ENCODE peak calls at places on chromosomes 13 and 19, in nine cellular contexts. One of them, this sample, is unnamed.

GRCh38 chr13:98496239-98496668 is 80.7 kb downstream of the STK24 start:
- DNase-seq in HFFc6: no peak
- DNase-seq in Caco-2: no peak
- DNase-seq in psoas muscle: peak; percentile 70
- DNase-seq in AG04449: no peak
- DNase-seq in PC-3: no peak
- DNase-seq in CD8-positive, alpha-beta T cell: no peak
- DNase-seq in cardiac fibroblast: no peak
- DNase-seq in breast epithelium: no peak
- DNase-seq in this sample: no peak

GRCh38 chr19:35112995-35113693 is 2.5 kb upstream of the FXYD3 start:
- DNase-seq in HFFc6: no peak
- DNase-seq in Caco-2: no peak
- DNase-seq in psoas muscle: no peak
- DNase-seq in AG04449: no peak
- DNase-seq in PC-3: no peak
- DNase-seq in CD8-positive, alpha-beta T cell: no peak
- DNase-seq in cardiac fibroblast: no peak
- DNase-seq in breast epithelium: no peak
- DNase-seq in this sample: no peak

GRCh38 chr19:46040952-46041500 is at the start of gene IGFL4:
- DNase-seq in HFFc6: peak; percentile 37
- DNase-seq in Caco-2: peak; percentile 48
- DNase-seq in psoas muscle: no peak
- DNase-seq in AG04449: no peak
- DNase-seq in PC-3: peak; percentile 42
- DNase-seq in CD8-positive, alpha-beta T cell: no peak
- DNase-seq in cardiac fibroblast: no peak
- DNase-seq in breast epithelium: no peak
- DNase-seq in this sample: no peak

GRCh38 chr19:18660051-18660910 is 23.2 kb upstream of the CRTC1 start:
- DNase-seq in HFFc6: peak; percentile 57
- DNase-seq in Caco-2: no peak
- DNase-seq in psoas muscle: peak; percentile 91
- DNase-seq in AG04449: no peak
- DNase-seq in PC-3: no peak
- DNase-seq in CD8-positive, alpha-beta T cell: no peak
- DNase-seq in cardiac fibroblast: peak; percentile 67
- DNase-seq in breast epithelium: no peak
- DNase-seq in this sample: no peak

GRCh38 chr19:18091217-18091608 is 4.5 kb upstream of the IL12RB1 start:
- DNase-seq in HFFc6: no peak
- DNase-seq in Caco-2: no peak
- DNase-seq in psoas muscle: peak; percentile 43
- DNase-seq in AG04449: no peak
- DNase-seq in PC-3: no peak
- DNase-seq in CD8-positive, alpha-beta T cell: peak; percentile 78
- DNase-seq in cardiac fibroblast: no peak
- DNase-seq in breast epithelium: no peak
- DNase-seq in this sample: peak; percentile 87

GRCh38 chr19:8355631-8356402 is 8.1 kb upstream of the ANGPTL4 start:
- DNase-seq in HFFc6: peak; percentile 97
- DNase-seq in Caco-2: no peak
- DNase-seq in psoas muscle: peak; percentile 53
- DNase-seq in AG04449: peak; percentile 75
- DNase-seq in PC-3: peak; percentile 97
- DNase-seq in CD8-positive, alpha-beta T cell: no peak
- DNase-seq in cardiac fibroblast: peak; percentile 97
- DNase-seq in breast epithelium: no peak
- DNase-seq in this sample: no peak

GRCh38 chr19:33752018-33752790 is 44.5 kb upstream of the KCTD15 start:
- DNase-seq in HFFc6: no peak
- DNase-seq in Caco-2: no peak
- DNase-seq in psoas muscle: no peak
- DNase-seq in AG04449: no peak
- DNase-seq in PC-3: no peak
- DNase-seq in CD8-positive, alpha-beta T cell: no peak
- DNase-seq in cardiac fibroblast: no peak
- DNase-seq in breast epithelium: no peak
- DNase-seq in this sample: no peak

GRCh38 chr19:36973844-36974195 is 57.7 kb downstream of the ZNF568 start:
- DNase-seq in HFFc6: no peak
- DNase-seq in Caco-2: no peak
- DNase-seq in psoas muscle: no peak
- DNase-seq in AG04449: no peak
- DNase-seq in PC-3: no peak
- DNase-seq in CD8-positive, alpha-beta T cell: no peak
- DNase-seq in cardiac fibroblast: no peak
- DNase-seq in breast epithelium: no peak
- DNase-seq in this sample: no peak

GRCh38 chr19:42498387-42498786 is 29.9 kb downstream of the CEACAM1 start:
- DNase-seq in HFFc6: no peak
- DNase-seq in Caco-2: no peak
- DNase-seq in psoas muscle: no peak
- DNase-seq in AG04449: no peak
- DNase-seq in PC-3: no peak
- DNase-seq in CD8-positive, alpha-beta T cell: no peak
- DNase-seq in cardiac fibroblast: no peak
- DNase-seq in breast epithelium: no peak
- DNase-seq in this sample: no peak

GRCh38 chr13:94550030-94550738 is 45.8 kb downstream of the TGDS start:
- DNase-seq in HFFc6: peak; percentile 17
- DNase-seq in Caco-2: no peak
- DNase-seq in psoas muscle: no peak
- DNase-seq in AG04449: no peak
- DNase-seq in PC-3: peak; percentile 35
- DNase-seq in CD8-positive, alpha-beta T cell: no peak
- DNase-seq in cardiac fibroblast: peak; percentile 50
- DNase-seq in breast epithelium: no peak
- DNase-seq in this sample: no peak

GRCh38 chr13:78603240-78603947 is at the start of gene POU4F1:
- DNase-seq in HFFc6: no peak
- DNase-seq in Caco-2: peak; percentile 91
- DNase-seq in psoas muscle: peak; percentile 59
- DNase-seq in AG04449: no peak
- DNase-seq in PC-3: no peak
- DNase-seq in CD8-positive, alpha-beta T cell: peak; percentile 45
- DNase-seq in cardiac fibroblast: no peak
- DNase-seq in breast epithelium: no peak
- DNase-seq in this sample: peak; percentile 85

GRCh38 chr19:51691122-51692064 is 1.7 kb upstream of the SPACA6 start:
- DNase-seq in HFFc6: peak; percentile 41
- DNase-seq in Caco-2: no peak
- DNase-seq in psoas muscle: no peak
- DNase-seq in AG04449: no peak
- DNase-seq in PC-3: no peak
- DNase-seq in CD8-positive, alpha-beta T cell: no peak
- DNase-seq in cardiac fibroblast: peak; percentile 80
- DNase-seq in breast epithelium: no peak
- DNase-seq in this sample: no peak

GRCh38 chr13:110841846-110842245 is 73.0 kb downstream of the ANKRD10 start:
- DNase-seq in HFFc6: peak; percentile 28
- DNase-seq in Caco-2: no peak
- DNase-seq in psoas muscle: no peak
- DNase-seq in AG04449: no peak
- DNase-seq in PC-3: peak; percentile 88
- DNase-seq in CD8-positive, alpha-beta T cell: no peak
- DNase-seq in cardiac fibroblast: no peak
- DNase-seq in breast epithelium: no peak
- DNase-seq in this sample: no peak

GRCh38 chr19:48182434-48182833 is 12.0 kb downstream of the ZSWIM9 start:
- DNase-seq in HFFc6: no peak
- DNase-seq in Caco-2: no peak
- DNase-seq in psoas muscle: no peak
- DNase-seq in AG04449: no peak
- DNase-seq in PC-3: no peak
- DNase-seq in CD8-positive, alpha-beta T cell: no peak
- DNase-seq in cardiac fibroblast: no peak
- DNase-seq in breast epithelium: no peak
- DNase-seq in this sample: no peak
- TF ChIP-seq CTCF in HFFc6: peak; percentile 49
- TF ChIP-seq CTCF in Caco-2: peak; percentile 16
- TF ChIP-seq CTCF in psoas muscle: no peak
- TF ChIP-seq CTCF in AG04449: no peak
- TF ChIP-seq CTCF in PC-3: no peak
- TF ChIP-seq CTCF in CD8-positive, alpha-beta T cell: no peak
- TF ChIP-seq CTCF in cardiac fibroblast: no peak
- TF ChIP-seq CTCF in breast epithelium: no peak
- TF ChIP-seq CTCF in this sample: no peak

GRCh38 chr19:12198136-12198535 is 35.2 kb downstream of the ZNF136 start:
- DNase-seq in HFFc6: no peak
- DNase-seq in Caco-2: no peak
- DNase-seq in psoas muscle: no peak
- DNase-seq in AG04449: no peak
- DNase-seq in PC-3: no peak
- DNase-seq in CD8-positive, alpha-beta T cell: no peak
- DNase-seq in cardiac fibroblast: no peak
- DNase-seq in breast epithelium: no peak
- DNase-seq in this sample: no peak
- TF ChIP-seq CTCF in HFFc6: no peak
- TF ChIP-seq CTCF in Caco-2: no peak
- TF ChIP-seq CTCF in psoas muscle: no peak
- TF ChIP-seq CTCF in AG04449: no peak
- TF ChIP-seq CTCF in PC-3: no peak
- TF ChIP-seq CTCF in CD8-positive, alpha-beta T cell: no peak
- TF ChIP-seq CTCF in cardiac fibroblast: no peak
- TF ChIP-seq CTCF in breast epithelium: no peak
- TF ChIP-seq CTCF in this sample: no peak

GRCh38 chr19:13847033-13847899 is 29.7 kb upstream of the NANOS3 start:
- DNase-seq in HFFc6: peak; percentile 88
- DNase-seq in Caco-2: peak; percentile 93
- DNase-seq in psoas muscle: peak; percentile 97
- DNase-seq in AG04449: no peak
- DNase-seq in PC-3: peak; percentile 94
- DNase-seq in CD8-positive, alpha-beta T cell: peak; percentile 96
- DNase-seq in cardiac fibroblast: peak; percentile 97
- DNase-seq in breast epithelium: peak; percentile 94
- DNase-seq in this sample: peak; percentile 85
- TF ChIP-seq CTCF in HFFc6: peak; percentile 69
- TF ChIP-seq CTCF in Caco-2: peak; percentile 21
- TF ChIP-seq CTCF in psoas muscle: peak; percentile 18
- TF ChIP-seq CTCF in AG04449: peak; percentile 20
- TF ChIP-seq CTCF in PC-3: peak; percentile 19
- TF ChIP-seq CTCF in CD8-positive, alpha-beta T cell: no peak
- TF ChIP-seq CTCF in cardiac fibroblast: no peak
- TF ChIP-seq CTCF in breast epithelium: peak; percentile 45
- TF ChIP-seq CTCF in this sample: no peak

GRCh38 chr19:13337181-13337580 is 169.1 kb downstream of the CACNA1A start:
- DNase-seq in HFFc6: no peak
- DNase-seq in Caco-2: no peak
- DNase-seq in psoas muscle: no peak
- DNase-seq in AG04449: no peak
- DNase-seq in PC-3: no peak
- DNase-seq in CD8-positive, alpha-beta T cell: no peak
- DNase-seq in cardiac fibroblast: no peak
- DNase-seq in breast epithelium: no peak
- DNase-seq in this sample: no peak

GRCh38 chr19:13339869-13340268 is 166.4 kb downstream of the CACNA1A start:
- DNase-seq in HFFc6: no peak
- DNase-seq in Caco-2: no peak
- DNase-seq in psoas muscle: no peak
- DNase-seq in AG04449: no peak
- DNase-seq in PC-3: no peak
- DNase-seq in CD8-positive, alpha-beta T cell: no peak
- DNase-seq in cardiac fibroblast: no peak
- DNase-seq in breast epithelium: no peak
- DNase-seq in this sample: no peak

GRCh38 chr19:13329766-13330165 is 176.5 kb downstream of the CACNA1A start:
- DNase-seq in HFFc6: no peak
- DNase-seq in Caco-2: no peak
- DNase-seq in psoas muscle: no peak
- DNase-seq in AG04449: no peak
- DNase-seq in PC-3: peak; percentile 55
- DNase-seq in CD8-positive, alpha-beta T cell: no peak
- DNase-seq in cardiac fibroblast: no peak
- DNase-seq in breast epithelium: no peak
- DNase-seq in this sample: no peak

GRCh38 chr19:13330285-13330684 is 176.0 kb downstream of the CACNA1A start:
- DNase-seq in HFFc6: no peak
- DNase-seq in Caco-2: no peak
- DNase-seq in psoas muscle: no peak
- DNase-seq in AG04449: no peak
- DNase-seq in PC-3: no peak
- DNase-seq in CD8-positive, alpha-beta T cell: no peak
- DNase-seq in cardiac fibroblast: no peak
- DNase-seq in breast epithelium: no peak
- DNase-seq in this sample: no peak

GRCh38 chr19:13334801-13335481 is 171.3 kb downstream of the CACNA1A start:
- DNase-seq in HFFc6: peak; percentile 3
- DNase-seq in Caco-2: no peak
- DNase-seq in psoas muscle: no peak
- DNase-seq in AG04449: no peak
- DNase-seq in PC-3: peak; percentile 13
- DNase-seq in CD8-positive, alpha-beta T cell: no peak
- DNase-seq in cardiac fibroblast: no peak
- DNase-seq in breast epithelium: no peak
- DNase-seq in this sample: no peak
- TF ChIP-seq CTCF in HFFc6: peak; percentile 28
- TF ChIP-seq CTCF in Caco-2: no peak
- TF ChIP-seq CTCF in psoas muscle: no peak
- TF ChIP-seq CTCF in AG04449: no peak
- TF ChIP-seq CTCF in PC-3: peak; percentile 20
- TF ChIP-seq CTCF in CD8-positive, alpha-beta T cell: no peak
- TF ChIP-seq CTCF in cardiac fibroblast: no peak
- TF ChIP-seq CTCF in breast epithelium: no peak
- TF ChIP-seq CTCF in this sample: no peak

DNA sequence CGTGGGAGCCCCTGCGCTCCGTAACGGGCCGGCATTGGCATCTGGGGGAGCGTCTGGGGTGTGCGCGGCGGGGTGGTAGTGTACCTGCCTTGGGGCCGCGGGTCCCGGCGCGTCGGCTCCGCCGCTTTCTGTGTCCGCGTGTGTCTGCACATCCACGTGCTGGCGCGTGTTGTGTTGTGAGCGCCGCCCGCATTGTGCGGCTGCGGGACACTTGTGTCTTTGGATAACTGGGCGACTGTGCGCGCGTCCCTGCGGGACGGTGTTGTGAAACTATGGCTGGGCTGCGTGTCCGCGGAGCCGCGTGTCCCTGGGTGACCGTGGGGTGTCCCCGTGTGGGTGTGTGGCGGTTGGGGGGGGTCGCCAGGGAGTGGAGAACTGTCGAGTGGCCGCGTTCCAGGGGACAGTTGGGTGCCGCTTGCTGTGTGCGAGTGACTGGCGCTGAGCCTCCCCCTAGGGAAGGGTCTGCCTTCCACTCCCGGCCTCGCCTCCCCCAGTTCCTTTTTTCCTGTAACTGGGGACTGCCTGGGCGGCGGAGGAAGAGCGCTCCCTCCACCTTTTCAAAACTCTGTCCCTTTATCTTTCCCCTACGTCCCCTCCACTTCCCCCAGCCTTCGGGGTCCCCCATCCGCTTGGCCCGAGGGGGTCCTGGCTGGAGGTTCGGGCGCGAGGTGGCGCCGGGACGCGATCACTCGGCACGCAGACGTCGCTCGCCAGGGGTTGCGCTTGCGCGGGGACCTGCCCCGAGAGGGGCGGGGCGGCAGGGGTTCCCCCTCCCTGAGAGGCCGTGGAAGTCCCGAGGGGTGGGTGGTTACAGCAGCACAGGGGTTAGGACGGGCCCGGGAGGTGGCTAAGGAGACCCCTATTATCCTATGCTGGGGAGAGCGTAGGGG is 5.6 kb upstream of the NFIC start:
- DNase-seq in HFFc6: no peak
- DNase-seq in Caco-2: no peak
- DNase-seq in psoas muscle: peak; percentile 72
- DNase-seq in AG04449: no peak
- DNase-seq in PC-3: peak; percentile 31
- DNase-seq in CD8-positive, alpha-beta T cell: peak; percentile 72
- DNase-seq in cardiac fibroblast: no peak
- DNase-seq in breast epithelium: no peak
- DNase-seq in this sample: peak; percentile 76
- TF ChIP-seq CTCF in HFFc6: peak; percentile 17
- TF ChIP-seq CTCF in Caco-2: no peak
- TF ChIP-seq CTCF in psoas muscle: peak; percentile 7
- TF ChIP-seq CTCF in AG04449: no peak
- TF ChIP-seq CTCF in PC-3: no peak
- TF ChIP-seq CTCF in CD8-positive, alpha-beta T cell: no peak
- TF ChIP-seq CTCF in cardiac fibroblast: no peak
- TF ChIP-seq CTCF in breast epithelium: peak; percentile 15
- TF ChIP-seq CTCF in this sample: no peak

This sample was measured in GM12865.